ENCODE peak calls at places on chromosomes 16 and 17, in eight cellular contexts. C is GM06990, K is mammary epithelial cell, H is Calu3, L is nephron progenitor cell, G is GM13977, I is HFFc6, W is upper lobe of right lung. U is an unnamed sample.
A peak's percentile ranks its signal among the peaks of the same experiment; 100 is the strongest.

GRCh38 chr17:79942011-79942405 is 93.7 kb downstream of the TBC1D16 start:
- DNase-seq in C (no peak), K (no peak), H (no peak), L (no peak), G (no peak), I (no peak), W (peak; percentile 46), U (peak; percentile 21)

GRCh38 chr17:44362056-44362355 is 1.6 kb downstream of the FAM171A2 start:
- DNase-seq in C (no peak), K (no peak), H (no peak), L (no peak), G (no peak), I (no peak), W (no peak), U (no peak)

GRCh38 chr17:38452719-38453118 is 24.5 kb downstream of the ARHGAP23 start:
- DNase-seq in C (no peak), K (no peak), H (no peak), L (no peak), G (no peak), I (no peak), W (no peak), U (no peak)

GRCh38 chr17:69723741-69724140 is 309.2 kb downstream of the MAP2K6 start:
- DNase-seq in C (no peak), K (peak; percentile 19), H (no peak), L (no peak), G (no peak), I (no peak), W (no peak), U (no peak)

GRCh38 chr16:79856581-79856980 is 256.0 kb upstream of the MAF start:
- DNase-seq in C (no peak), K (no peak), H (no peak), L (no peak), G (no peak), I (no peak), W (no peak), U (no peak)

GRCh38 chr16:88309905-88310259 is 72.9 kb upstream of the ZNF469 start:
- DNase-seq in C (no peak), K (no peak), H (no peak), L (no peak), G (no peak), I (no peak), W (no peak), U (no peak)

GRCh38 chr16:70737377-70738082 is 51.7 kb upstream of the MTSS2 start:
- DNase-seq in C (peak; percentile 87), K (peak; percentile 67), H (no peak), L (no peak), G (peak; percentile 93), I (peak; percentile 92), W (peak; percentile 83), U (no peak)

GRCh38 chr17:15892679-15893332 is 52.1 kb upstream of the ADORA2B start:
- DNase-seq in C (no peak), K (peak; percentile 46), H (peak; percentile 17), L (no peak), G (no peak), I (no peak), W (no peak), U (no peak)

GRCh38 chr17:83203073-83203471 is 123.7 kb downstream of the METRNL start:
- DNase-seq in C (no peak), K (peak; percentile 38), H (no peak), L (no peak), G (no peak), I (peak; percentile 97), W (peak; percentile 81), U (no peak)

GRCh38 chr17:11853321-11854151 is 143.7 kb downstream of the ZNF18 start:
- DNase-seq in C (no peak), K (peak; percentile 1), H (no peak), L (no peak), G (no peak), I (no peak), W (no peak), U (no peak)

GRCh38 chr16:85924675-85925074 is 25.7 kb downstream of the IRF8 start:
- DNase-seq in C (no peak), K (peak; percentile 70), H (no peak), L (no peak), G (no peak), I (no peak), W (no peak), U (no peak)

GRCh38 chr16:4071686-4072561 is 44.3 kb downstream of the ADCY9 start:
- DNase-seq in C (no peak), K (no peak), H (no peak), L (no peak), G (no peak), I (no peak), W (no peak), U (no peak)

GRCh38 chr17:56125830-56126819 is 27.1 kb upstream of the ANKFN1 start:
- DNase-seq in C (no peak), K (peak; percentile 17), H (peak; percentile 34), L (peak; percentile 12), G (no peak), I (peak; percentile 85), W (no peak), U (peak; percentile 24)
- TF ChIP-seq CTCF in C (peak; percentile 51), K (peak; percentile 77), H (peak; percentile 26), L (peak; percentile 55), G (peak; percentile 31), I (peak; percentile 86), W (peak; percentile 51), U (peak; percentile 61)

GRCh38 chr17:47712330-47713023 is 18.5 kb downstream of the TBKBP1 start:
- DNase-seq in C (no peak), K (no peak), H (no peak), L (no peak), G (no peak), I (no peak), W (no peak), U (no peak)

GRCh38 chr17:47716381-47716780 is 16.7 kb upstream of the TBX21 start:
- DNase-seq in C (no peak), K (no peak), H (no peak), L (no peak), G (no peak), I (no peak), W (no peak), U (no peak)

GRCh38 chr17:47714773-47715396 is 18.2 kb upstream of the TBX21 start:
- DNase-seq in C (no peak), K (no peak), H (no peak), L (no peak), G (peak; percentile 57), I (no peak), W (no peak), U (no peak)

GRCh38 chr17:47715669-47716325 is 17.2 kb upstream of the TBX21 start:
- DNase-seq in C (no peak), K (no peak), H (no peak), L (no peak), G (no peak), I (no peak), W (no peak), U (no peak)

GRCh38 chr17:47713980-47714689 is 18.9 kb upstream of the TBX21 start:
- DNase-seq in C (no peak), K (no peak), H (no peak), L (no peak), G (no peak), I (no peak), W (no peak), U (no peak)
- TF ChIP-seq CTCF in C (peak; percentile 31), K (no peak), H (no peak), L (no peak), G (peak; percentile 20), I (peak; percentile 24), W (no peak), U (no peak)

GRCh38 chr16:22183901-22184614 is 21.8 kb downstream of the SDR42E2 start:
- DNase-seq in C (no peak), K (no peak), H (no peak), L (peak; percentile 25), G (peak; percentile 36), I (no peak), W (no peak), U (no peak)
- TF ChIP-seq CTCF in C (peak; percentile 65), K (peak; percentile 23), H (no peak), L (peak; percentile 31), G (peak; percentile 37), I (peak; percentile 60), W (no peak), U (no peak)

DNA sequence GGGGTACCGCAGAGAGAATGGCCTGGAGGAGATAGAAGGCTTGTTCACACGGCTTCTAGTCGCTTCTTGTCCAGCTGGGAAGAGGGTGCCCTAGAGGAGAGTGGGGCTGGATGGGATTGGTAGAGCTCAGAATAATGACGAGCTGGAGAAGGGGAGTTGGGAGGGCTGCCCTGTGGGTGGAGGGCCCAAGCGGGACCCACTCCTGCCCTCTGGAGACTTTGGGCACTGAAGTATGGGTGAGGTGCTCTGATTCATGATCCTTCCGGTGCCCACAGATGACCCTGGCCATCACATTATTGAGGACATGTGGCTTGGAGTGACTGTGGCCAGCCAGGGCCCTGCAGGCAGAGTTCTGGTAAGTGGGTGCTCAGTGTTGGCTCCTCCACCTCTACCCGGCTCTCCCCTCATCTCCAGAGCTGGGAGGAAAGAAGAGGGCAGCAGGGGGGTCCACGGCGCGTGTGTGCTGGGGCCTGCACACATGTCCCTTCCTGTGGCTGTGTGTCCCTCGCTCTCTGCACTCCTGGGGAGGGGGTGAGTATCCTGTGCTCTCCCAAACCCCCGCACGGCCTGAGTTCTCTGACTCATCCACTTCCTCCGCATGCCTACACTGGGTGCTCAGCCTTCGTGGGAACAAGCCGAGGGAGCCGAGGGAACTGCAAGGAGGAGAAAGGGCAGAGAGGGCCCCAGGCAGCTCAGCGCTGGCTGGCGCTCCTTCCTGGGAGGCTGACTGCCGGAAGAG is 8.5 kb downstream of the ITGA3 start:
- DNase-seq in C (no peak), K (peak; percentile 96), H (peak; percentile 91), L (peak; percentile 29), G (no peak), I (peak; percentile 97), W (peak; percentile 82), U (no peak)
- TF ChIP-seq CTCF in C (no peak), K (peak; percentile 4), H (peak; percentile 16), L (no peak), G (no peak), I (peak; percentile 9), W (no peak), U (no peak)

GRCh38 chr16:20950294-20950693 is 49.7 kb downstream of the LYRM1 start:
- DNase-seq in C (no peak), K (no peak), H (no peak), L (no peak), G (no peak), I (no peak), W (no peak), U (no peak)

GRCh38 chr16:20944861-20945390 is 44.4 kb downstream of the LYRM1 start:
- DNase-seq in C (no peak), K (peak; percentile 19), H (no peak), L (no peak), G (no peak), I (peak; percentile 21), W (no peak), U (no peak)

GRCh38 chr16:20946015-20946629 is 45.6 kb downstream of the LYRM1 start:
- DNase-seq in C (no peak), K (no peak), H (no peak), L (no peak), G (no peak), I (no peak), W (no peak), U (no peak)

GRCh38 chr16:20952144-20952797 is 51.7 kb downstream of the LYRM1 start:
- DNase-seq in C (no peak), K (peak; percentile 21), H (no peak), L (no peak), G (no peak), I (no peak), W (no peak), U (no peak)

DNA sequence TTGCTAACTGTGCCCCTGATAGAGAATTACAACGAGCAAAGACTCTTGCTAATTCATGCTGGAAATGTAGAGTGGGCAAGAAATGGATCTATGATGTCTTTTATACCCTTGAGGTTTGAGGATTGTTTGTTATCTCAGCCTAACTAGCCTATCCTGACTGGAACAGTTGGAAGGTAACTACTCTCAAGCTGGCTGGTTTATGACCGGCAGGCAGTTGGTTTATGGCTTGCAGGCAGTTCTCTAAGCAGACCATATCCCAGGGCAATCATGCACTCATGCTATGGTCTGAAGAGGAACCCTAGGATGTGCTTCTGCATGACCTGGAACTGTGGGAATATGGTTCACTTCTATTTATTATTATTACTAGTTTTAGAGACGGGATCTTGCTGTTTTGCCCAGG is 49.1 kb downstream of the LYRM1 start:
- DNase-seq in C (no peak), K (no peak), H (no peak), L (no peak), G (no peak), I (no peak), W (no peak), U (no peak)
- TF ChIP-seq CTCF in C (no peak), K (no peak), H (no peak), L (no peak), G (no peak), I (no peak), W (no peak), U (no peak)

U was measured in glutamatergic neuron.